ENCODE peak calls at places on chromosomes 5 and 9, in six cellular contexts. I is pancreas, R is heart left ventricle, N is HepG2, D is IMR-90, J is suprapubic skin. M is an unnamed sample. For H3K27me3, the result is how much of the 10 kb centered on the place peaks cover.

GRCh38 chr5:141846031-141846430 is 32.2 kb downstream of the PCDH1 start:
- DNase-seq in I (no peak), R (no peak), N (no peak), D (peak), J (no peak), M (peak)

GRCh38 chr5:132777209-132778069 is at the start of gene SEPTIN8:
- DNase-seq in I (peak), R (peak), N (no peak), D (no peak), J (no peak), M (no peak)

GRCh38 chr9:99327667-99328066 is 105.6 kb downstream of the SEC61B start:
- DNase-seq in I (no peak), R (no peak), N (no peak), D (no peak), J (no peak), M (no peak)

GRCh38 chr9:132348676-132349075 is 6.1 kb downstream of the SETX start:
- DNase-seq in I (no peak), R (no peak), N (no peak), D (no peak), J (no peak), M (no peak)

GRCh38 chr9:134460904-134461303 is 134.6 kb downstream of the RXRA start:
- DNase-seq in I (no peak), R (no peak), N (no peak), D (no peak), J (no peak), M (no peak)

GRCh38 chr9:125428515-125429467 is 167.2 kb downstream of the GAPVD1 start:
- DNase-seq in I (no peak), R (no peak), N (no peak), D (no peak), J (no peak), M (no peak)

GRCh38 chr5:95555553-95555952 is 652 bp downstream of the ARSK start:
- DNase-seq in I (no peak), R (no peak), N (no peak), D (peak), J (no peak), M (no peak)

GRCh38 chr9:87336914-87337333 is 160.7 kb upstream of the DAPK1 start:
- DNase-seq in I (peak), R (no peak), N (peak), D (peak), J (no peak), M (peak)

GRCh38 chr5:45741110-45741509 is 44.9 kb upstream of the HCN1 start:
- DNase-seq in I (no peak), R (no peak), N (no peak), D (no peak), J (no peak), M (no peak)

GRCh38 chr5:83789376-83789775 is 68.7 kb upstream of the HAPLN1 start:
- DNase-seq in I (no peak), R (no peak), N (no peak), D (no peak), J (no peak), M (no peak)

DNA sequence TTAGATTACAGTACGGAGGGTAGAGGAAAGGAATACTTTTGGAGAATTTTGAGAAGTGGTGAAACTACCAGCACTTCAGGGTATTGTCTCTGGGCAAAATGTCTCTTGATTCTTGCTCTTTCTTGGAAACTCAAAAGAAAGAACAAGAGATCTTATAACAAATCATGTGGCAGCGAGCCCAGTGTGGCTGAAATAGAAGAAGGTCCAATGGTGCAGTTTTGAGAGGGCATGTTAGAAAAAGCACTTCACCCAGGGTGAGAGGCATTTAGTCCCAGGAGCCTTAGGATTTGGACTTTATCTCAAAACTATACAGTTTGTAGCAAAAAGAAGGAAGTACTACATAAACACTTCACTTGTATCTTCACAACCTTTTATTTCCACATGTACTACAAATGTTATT is 39.4 kb downstream of the NNT start:
- DNase-seq in I (no peak), R (no peak), N (no peak), D (peak), J (no peak), M (no peak)
- H3K27me3 ChIP-seq in I (under half), R (under half), N (under half), D (under half), J (under half), M (under half)

GRCh38 chr9:126581893-126582292 is 31.8 kb upstream of the LMX1B start:
- DNase-seq in I (no peak), R (no peak), N (no peak), D (no peak), J (no peak), M (no peak)
- H3K27me3 ChIP-seq in I (under half), R (under half), N (under half), D (half or more), J (under half), M (under half)

DNA sequence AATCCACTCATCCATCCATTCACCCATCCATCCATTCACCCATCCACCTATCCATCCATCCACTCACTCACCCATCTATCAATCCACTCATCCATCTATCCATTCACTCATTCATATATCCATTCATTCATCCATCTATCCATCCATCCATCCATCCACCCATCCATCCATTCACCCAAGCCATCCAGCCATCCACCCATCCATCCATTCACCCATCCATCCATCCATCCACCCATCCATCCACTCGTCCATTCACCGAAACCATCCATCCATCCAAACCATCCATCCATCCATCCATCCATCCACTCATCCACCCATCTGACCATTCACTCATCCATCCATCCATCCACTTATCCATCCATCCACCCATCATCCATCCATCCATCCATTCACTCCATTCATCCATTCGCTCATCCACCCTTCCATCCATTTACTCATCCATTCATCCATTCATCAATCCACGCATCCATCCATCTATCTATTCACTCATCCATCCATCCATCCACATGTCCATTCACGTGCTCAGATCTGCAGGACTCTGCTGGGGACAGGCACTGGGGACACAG is 6.6 kb downstream of the SLC9A3 start:
- DNase-seq in I (no peak), R (no peak), N (no peak), D (no peak), J (no peak), M (no peak)
- H3K27me3 ChIP-seq in I (under half), R (under half), N (under half), D (half or more), J (half or more), M (under half)

DNA sequence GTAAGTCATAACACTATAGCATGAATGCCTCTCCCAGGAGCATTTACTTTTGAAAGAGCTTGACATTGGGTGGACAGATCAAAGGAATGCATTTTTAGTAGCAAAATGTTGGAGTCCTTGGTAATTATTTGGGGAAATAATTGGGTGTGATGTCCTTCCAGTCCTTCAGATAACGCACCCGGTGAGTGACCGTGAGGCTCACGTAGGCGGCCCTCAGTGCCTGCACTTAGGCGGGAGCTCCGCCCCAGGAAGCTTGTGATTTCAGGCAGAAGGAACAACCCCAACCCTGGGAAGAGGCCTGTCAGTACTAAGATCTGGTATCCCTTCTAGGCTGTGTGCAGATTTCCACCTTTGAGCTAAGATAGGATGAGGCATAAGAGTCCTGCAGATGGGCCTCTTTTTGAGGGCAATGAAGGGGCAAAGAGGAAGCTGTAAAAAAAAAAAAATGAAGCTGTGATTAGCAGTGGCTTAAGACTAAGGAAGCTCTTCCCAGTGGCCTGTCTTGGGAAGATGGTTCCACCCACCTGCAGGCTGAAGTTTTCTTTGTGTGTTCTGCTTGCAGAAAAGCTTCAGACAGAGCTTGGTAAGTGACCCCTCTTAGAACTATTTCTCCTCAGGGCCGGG is 14.9 kb downstream of the BTNL9 start:
- DNase-seq in I (no peak), R (no peak), N (no peak), D (no peak), J (no peak), M (no peak)
- H3K27me3 ChIP-seq in I (under half), R (under half), N (under half), D (half or more), J (half or more), M (half or more)

GRCh38 chr9:124029617-124030016 is 18.0 kb downstream of the LHX2 start:
- DNase-seq in I (no peak), R (peak), N (no peak), D (no peak), J (no peak), M (no peak)
- H3K27me3 ChIP-seq in I (under half), R (under half), N (under half), D (half or more), J (half or more), M (half or more)

GRCh38 chr5:115179959-115180709 is 10.4 kb upstream of the TRIM36 start:
- DNase-seq in I (no peak), R (no peak), N (no peak), D (peak), J (no peak), M (peak)
- H3K27me3 ChIP-seq in I (under half), R (under half), N (under half), D (half or more), J (half or more), M (under half)

GRCh38 chr5:130277522-130277921 is 373.3 kb downstream of the CHSY3 start:
- DNase-seq in I (no peak), R (no peak), N (no peak), D (no peak), J (no peak), M (no peak)

GRCh38 chr5:130280528-130281217 is 376.4 kb downstream of the CHSY3 start:
- DNase-seq in I (peak), R (no peak), N (no peak), D (no peak), J (no peak), M (no peak)

GRCh38 chr5:130279386-130279785 is 375.1 kb downstream of the CHSY3 start:
- DNase-seq in I (no peak), R (no peak), N (no peak), D (no peak), J (no peak), M (no peak)

GRCh38 chr5:130277002-130277401 is 372.7 kb downstream of the CHSY3 start:
- DNase-seq in I (peak), R (no peak), N (no peak), D (no peak), J (no peak), M (no peak)

DNA sequence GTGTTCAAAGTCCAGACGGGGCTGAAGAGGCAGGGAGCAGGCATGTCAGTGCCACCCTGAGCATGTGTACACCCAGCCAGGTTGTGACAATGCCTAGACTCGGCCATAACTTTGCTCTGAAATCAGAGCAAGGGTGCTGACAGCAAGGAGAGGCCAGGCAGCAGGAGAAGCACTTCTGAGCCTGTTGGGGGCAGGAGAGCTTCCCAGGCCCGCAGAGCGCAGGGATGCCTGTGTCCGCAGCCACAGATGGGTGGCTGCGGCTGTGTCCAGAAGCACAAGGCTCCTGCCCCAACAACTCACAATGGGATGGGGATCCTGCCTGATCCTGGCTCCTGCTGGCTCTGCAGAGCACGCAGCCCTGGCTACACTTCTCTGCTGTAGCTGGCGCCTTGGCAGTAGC is 373.9 kb downstream of the CHSY3 start:
- DNase-seq in I (no peak), R (no peak), N (no peak), D (no peak), J (no peak), M (no peak)
- H3K27me3 ChIP-seq in I (under half), R (under half), N (under half), D (under half), J (under half), M (under half)

GRCh38 chr9:121267689-121268597 is at the start of gene GSN:
- DNase-seq in I (peak), R (peak), N (peak), D (peak), J (peak), M (no peak)
- H3K27me3 ChIP-seq in I (under half), R (under half), N (under half), D (under half), J (under half), M (under half)

GRCh38 chr9:126682928-126683697 is 69.4 kb downstream of the LMX1B start:
- DNase-seq in I (no peak), R (peak), N (no peak), D (no peak), J (no peak), M (no peak)
- H3K27me3 ChIP-seq in I (under half), R (under half), N (under half), D (half or more), J (half or more), M (under half)

DNA sequence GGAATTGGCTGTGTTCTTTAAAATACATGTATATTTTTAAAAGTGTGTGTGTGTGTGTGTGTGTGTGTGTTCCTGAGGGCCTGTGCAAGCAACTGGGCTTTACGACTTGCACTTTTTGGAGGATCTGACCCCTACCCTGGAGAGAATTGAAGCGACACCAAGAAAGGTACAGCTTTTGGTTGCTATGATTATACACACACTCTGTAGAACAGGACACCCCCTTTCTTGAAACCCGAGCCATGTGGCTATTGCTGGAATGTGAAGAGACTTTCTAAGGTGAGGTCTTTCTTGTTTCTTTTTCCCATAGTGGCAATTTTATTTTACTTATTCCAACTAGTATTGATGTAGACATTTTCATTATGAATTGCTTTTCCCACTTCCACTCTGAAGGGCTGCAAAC is 1.0 kb downstream of the SHISAL2B start:
- DNase-seq in I (no peak), R (no peak), N (no peak), D (no peak), J (no peak), M (no peak)
- H3K27me3 ChIP-seq in I (under half), R (under half), N (under half), D (under half), J (under half), M (under half)